ENCODE peak calls at places on chromosomes 1 and 21, in four cellular contexts. T, D, P and Q are unnamed samples.
A peak's percentile ranks its signal among the peaks of the same experiment; 100 is the strongest.

GRCh38 chr1:6347641-6348487 is 45.7 kb downstream of the ACOT7 start:
- DNase-seq in T (peak; percentile 74), D (peak; percentile 25), P (peak; percentile 49), Q (peak; percentile 45)

GRCh38 chr1:180796897-180797296 is 115.8 kb upstream of the KIAA1614 start:
- DNase-seq in T (no peak), D (no peak), P (no peak), Q (no peak)

GRCh38 chr21:23977971-23978370 is 1629.3 kb downstream of the MRPL39 start:
- DNase-seq in T (no peak), D (peak; percentile 26), P (no peak), Q (no peak)

GRCh38 chr1:39250460-39251240 is 46.2 kb downstream of the MACF1 start:
- DNase-seq in T (no peak), D (peak; percentile 33), P (no peak), Q (no peak)

GRCh38 chr1:172298146-172298545 is 122.3 kb upstream of the C1orf105 start:
- DNase-seq in T (no peak), D (no peak), P (no peak), Q (no peak)

GRCh38 chr1:39847940-39848339 is 35.4 kb downstream of the TRIT1 start:
- DNase-seq in T (no peak), D (no peak), P (no peak), Q (no peak)

GRCh38 chr1:180267211-180267561 is 37.1 kb downstream of the LHX4 start:
- DNase-seq in T (no peak), D (no peak), P (no peak), Q (no peak)

GRCh38 chr1:86641318-86641717 is 63.1 kb upstream of the SH3GLB1 start:
- DNase-seq in T (no peak), D (peak; percentile 51), P (no peak), Q (no peak)

GRCh38 chr1:10866314-10867091 is 70.1 kb upstream of the CASZ1 start:
- DNase-seq in T (no peak), D (no peak), P (peak; percentile 3), Q (no peak)

GRCh38 chr1:109214695-109215623 is 1.2 kb downstream of the SARS1 start:
- DNase-seq in T (no peak), D (peak; percentile 72), P (peak; percentile 93), Q (no peak)

GRCh38 chr1:233704125-233704881 is 90.4 kb downstream of the KCNK1 start:
- DNase-seq in T (no peak), D (peak; percentile 25), P (no peak), Q (no peak)

GRCh38 chr1:145720556-145720877 is 1.2 kb downstream of the CD160 start:
- DNase-seq in T (no peak), D (peak; percentile 42), P (no peak), Q (no peak)

GRCh38 chr1:183734600-183735036 is 70.3 kb upstream of the RGL1 start:
- DNase-seq in T (no peak), D (no peak), P (no peak), Q (no peak)

GRCh38 chr1:229204863-229205777 is 65.8 kb upstream of the RAB4A start:
- DNase-seq in T (no peak), D (peak; percentile 13), P (no peak), Q (no peak)

GRCh38 chr1:176241385-176242015 is 34.4 kb upstream of the COP1 start:
- DNase-seq in T (no peak), D (peak; percentile 95), P (no peak), Q (no peak)

GRCh38 chr1:75796376-75797272 is at the start of gene MSH4:
- DNase-seq in T (peak; percentile 58), D (peak; percentile 45), P (no peak), Q (no peak)

GRCh38 chr1:59936358-59936821 is 9.8 kb upstream of the CYP2J2 start:
- DNase-seq in T (no peak), D (peak; percentile 15), P (no peak), Q (no peak)

GRCh38 chr1:179806333-179806732 is 63.2 kb downstream of the FAM163A start:
- DNase-seq in T (no peak), D (no peak), P (no peak), Q (no peak)

GRCh38 chr1:15802234-15802965 is 5.0 kb downstream of the UQCRHL start:
- DNase-seq in T (no peak), D (no peak), P (no peak), Q (no peak)

GRCh38 chr21:27582946-27583270 is 616.0 kb upstream of the ADAMTS5 start:
- DNase-seq in T (no peak), D (no peak), P (no peak), Q (no peak)

GRCh38 chr1:228921473-228921872 is 186.2 kb downstream of the RHOU start:
- DNase-seq in T (no peak), D (no peak), P (no peak), Q (no peak)

GRCh38 chr21:15061284-15061683 is 3.5 kb downstream of the NRIP1 start:
- DNase-seq in T (no peak), D (no peak), P (no peak), Q (no peak)

GRCh38 chr21:15061747-15062146 is 3.1 kb downstream of the NRIP1 start:
- DNase-seq in T (no peak), D (no peak), P (no peak), Q (no peak)

GRCh38 chr21:15063081-15063820 is 1.5 kb downstream of the NRIP1 start:
- DNase-seq in T (no peak), D (peak; percentile 54), P (no peak), Q (no peak)

GRCh38 chr21:15063821-15064575 is 802 bp downstream of the NRIP1 start:
- DNase-seq in T (peak; percentile 81), D (no peak), P (no peak), Q (no peak)

GRCh38 chr21:15062566-15062965 is 2.2 kb downstream of the NRIP1 start:
- DNase-seq in T (no peak), D (peak; percentile 22), P (no peak), Q (no peak)
- TF ChIP-seq CTCF in T (no peak), D (peak; percentile 52), P (no peak), Q (no peak)

GRCh38 chr1:147223740-147224615 is 1.2 kb downstream of the FMO5 start:
- DNase-seq in T (no peak), D (no peak), P (no peak), Q (no peak)

GRCh38 chr1:147225193-147225730 is at the start of gene FMO5:
- DNase-seq in T (peak; percentile 73), D (peak; percentile 26), P (peak; percentile 66), Q (peak; percentile 43)
- TF ChIP-seq CTCF in T (no peak), D (no peak), P (peak; percentile 22), Q (no peak)

DNA sequence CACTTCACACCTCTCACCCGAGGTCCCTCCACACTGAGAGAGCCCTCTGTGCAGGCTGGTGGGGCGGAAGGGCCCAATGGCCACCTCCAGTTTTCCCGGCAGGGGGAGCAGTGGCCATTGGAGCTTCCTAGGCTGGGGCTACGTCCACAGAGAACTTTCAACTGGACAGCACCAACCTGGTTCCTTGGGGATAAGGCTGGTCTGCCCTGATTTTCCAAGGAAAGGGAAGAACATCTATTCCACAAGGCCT is 20.3 kb upstream of the LAPTM5 start:
- DNase-seq in T (no peak), D (no peak), P (no peak), Q (no peak)
- TF ChIP-seq CTCF in T (peak; percentile 9), D (peak; percentile 8), P (peak; percentile 54), Q (no peak)

GRCh38 chr1:225427249-225428065 is at the start of gene LBR:
- DNase-seq in T (peak; percentile 76), D (peak; percentile 56), P (no peak), Q (no peak)
- TF ChIP-seq CTCF in T (no peak), D (no peak), P (no peak), Q (no peak)

GRCh38 chr1:18109058-18109755 is 1.6 kb downstream of the IGSF21 start:
- DNase-seq in T (no peak), D (no peak), P (no peak), Q (no peak)

GRCh38 chr1:18110968-18111367 is 3.4 kb downstream of the IGSF21 start:
- DNase-seq in T (no peak), D (no peak), P (no peak), Q (no peak)

GRCh38 chr1:18111605-18112297 is 4.2 kb downstream of the IGSF21 start:
- DNase-seq in T (no peak), D (no peak), P (no peak), Q (no peak)

GRCh38 chr1:18109756-18110597 is 2.4 kb downstream of the IGSF21 start:
- DNase-seq in T (peak; percentile 70), D (no peak), P (no peak), Q (no peak)

DNA sequence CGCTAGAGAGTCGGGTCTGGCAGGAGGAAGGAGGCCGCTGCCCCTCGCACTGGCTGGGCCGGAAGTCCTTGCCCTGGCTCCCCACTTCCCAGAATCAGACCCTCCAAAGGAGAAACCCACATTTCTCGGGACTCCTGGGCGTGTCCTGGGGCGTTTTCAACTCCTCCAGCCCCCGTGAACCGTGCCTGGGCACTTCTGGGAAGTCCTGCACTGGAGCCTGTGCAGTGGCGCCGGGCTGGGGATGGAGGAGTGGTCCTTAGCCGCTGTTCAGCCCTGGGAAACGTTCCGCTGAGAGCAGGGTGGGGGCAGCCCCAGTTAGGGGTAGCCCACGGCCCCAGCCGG is 3.0 kb downstream of the IGSF21 start:
- DNase-seq in T (no peak), D (no peak), P (no peak), Q (no peak)
- TF ChIP-seq CTCF in T (no peak), D (no peak), P (no peak), Q (no peak)

GRCh38 chr1:154768456-154769125 is 101.5 kb downstream of the KCNN3 start:
- DNase-seq in T (no peak), D (no peak), P (no peak), Q (no peak)

GRCh38 chr1:154764773-154765172 is 105.3 kb downstream of the KCNN3 start:
- DNase-seq in T (no peak), D (no peak), P (no peak), Q (no peak)

GRCh38 chr1:154764181-154764580 is 105.9 kb downstream of the KCNN3 start:
- DNase-seq in T (no peak), D (no peak), P (no peak), Q (no peak)

GRCh38 chr1:154767315-154768240 is 102.5 kb downstream of the KCNN3 start:
- DNase-seq in T (no peak), D (peak; percentile 66), P (no peak), Q (no peak)

GRCh38 chr1:154765970-154766369 is 104.1 kb downstream of the KCNN3 start:
- DNase-seq in T (no peak), D (no peak), P (peak; percentile 25), Q (no peak)
- TF ChIP-seq CTCF in T (no peak), D (peak; percentile 60), P (peak; percentile 64), Q (no peak)

DNA sequence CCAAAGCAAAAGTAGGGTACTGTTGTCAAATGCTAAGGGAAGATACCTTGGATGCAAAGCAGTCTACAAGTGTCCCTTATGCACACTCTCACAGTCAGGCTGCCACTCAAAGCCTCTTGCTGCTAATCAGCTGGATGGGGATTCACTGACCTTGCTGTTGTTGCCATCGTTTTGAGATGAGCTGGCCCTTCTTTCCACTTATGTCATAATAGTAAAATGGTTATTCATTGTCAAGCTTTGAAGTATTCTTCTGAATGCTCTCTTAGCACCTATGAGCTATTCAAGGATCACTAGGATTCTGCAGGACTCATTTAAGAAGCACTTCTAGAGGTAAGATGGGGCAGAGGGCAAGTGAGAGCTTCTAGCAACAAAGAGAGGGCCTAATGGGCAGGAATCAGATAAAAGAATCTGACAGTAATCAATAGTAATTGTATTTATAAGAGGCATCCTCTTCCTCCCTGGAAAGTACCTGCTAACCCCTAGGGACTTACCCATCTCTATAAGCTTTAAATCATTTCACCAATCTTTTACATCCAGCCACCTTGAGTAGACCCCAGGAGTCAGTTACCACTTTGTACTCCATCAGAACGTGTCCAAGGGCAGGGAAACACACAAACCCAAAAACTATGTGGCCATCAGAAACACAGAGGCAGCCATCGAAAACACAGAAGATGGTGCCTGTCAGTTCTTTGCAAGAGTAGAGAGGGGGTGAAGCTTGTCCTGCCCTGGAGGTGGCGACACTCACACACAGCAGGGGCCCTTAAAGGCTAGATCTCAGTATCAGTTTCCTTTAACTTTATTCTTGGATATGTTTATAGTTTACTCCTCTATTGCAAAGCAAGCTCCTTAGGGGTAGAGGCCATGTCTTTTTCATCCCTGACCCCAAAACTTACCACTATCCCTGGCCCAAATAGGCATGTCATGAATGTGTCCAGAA is 103.7 kb upstream of the NFIA start:
- DNase-seq in T (no peak), D (peak; percentile 37), P (peak; percentile 49), Q (no peak)
- TF ChIP-seq CTCF in T (peak; percentile 27), D (peak; percentile 85), P (peak; percentile 85), Q (no peak)